ENCODE peak calls at places on chromosomes 11 and 22, in ten cellular contexts. D, Z, F, S, C, N, Y, T, K and H are unnamed samples.

GRCh38 chr22:19816372-19817119 is 38.1 kb downstream of the GNB1L start:
- DNase-seq in D (no peak), Z (no peak), F (no peak), S (no peak), C (no peak), N (no peak), Y (no peak), T (no peak), K (no peak), H (no peak)

GRCh38 chr11:83409891-83410290 is 123.7 kb upstream of the CCDC90B start:
- DNase-seq in D (no peak), Z (no peak), F (no peak), S (no peak), C (no peak), N (no peak), Y (no peak), T (no peak), K (no peak), H (no peak)

GRCh38 chr11:89181111-89181510 is 3.4 kb downstream of the TYR start:
- DNase-seq in D (no peak), Z (no peak), F (no peak), S (no peak), C (no peak), N (no peak), Y (no peak), T (no peak), K (no peak), H (no peak)

GRCh38 chr11:130771708-130772107 is 144.6 kb downstream of the SNX19 start:
- DNase-seq in D (no peak), Z (no peak), F (no peak), S (no peak), C (no peak), N (no peak), Y (no peak), T (no peak), K (no peak), H (no peak)

GRCh38 chr11:446886-447285 is 3.2 kb upstream of the PTDSS2 start:
- DNase-seq in D (no peak), Z (no peak), F (no peak), S (no peak), C (no peak), N (no peak), Y (no peak), T (no peak), K (no peak), H (no peak)

GRCh38 chr11:114085965-114086364 is 26.5 kb downstream of the ZBTB16 start:
- DNase-seq in D (no peak), Z (no peak), F (no peak), S (no peak), C (no peak), N (no peak), Y (no peak), T (no peak), K (no peak), H (no peak)

GRCh38 chr11:99015634-99016454 is 4.9 kb upstream of the CNTN5 start:
- DNase-seq in D (no peak), Z (peak; percentile 39), F (peak; percentile 24), S (peak; percentile 21), C (no peak), N (no peak), Y (peak; percentile 29), T (no peak), K (no peak), H (peak; percentile 19)

GRCh38 chr11:35232961-35233360 is 94.0 kb downstream of the CD44 start:
- DNase-seq in D (no peak), Z (no peak), F (no peak), S (no peak), C (no peak), N (no peak), Y (no peak), T (no peak), K (no peak), H (no peak)

GRCh38 chr11:99020324-99021225 is at the start of gene CNTN5:
- DNase-seq in D (no peak), Z (no peak), F (no peak), S (no peak), C (no peak), N (no peak), Y (peak; percentile 3), T (no peak), K (no peak), H (peak; percentile 35)

GRCh38 chr22:40684728-40685127 is 5.4 kb downstream of the MCHR1 start:
- DNase-seq in D (no peak), Z (no peak), F (no peak), S (no peak), C (no peak), N (no peak), Y (no peak), T (no peak), K (no peak), H (no peak)

GRCh38 chr11:85810521-85810870 is 445 bp downstream of the SYTL2 start:
- DNase-seq in D (no peak), Z (no peak), F (no peak), S (no peak), C (no peak), N (no peak), Y (no peak), T (no peak), K (no peak), H (no peak)

GRCh38 chr11:33701831-33702230 is 1.2 kb upstream of the C11orf91 start:
- DNase-seq in D (no peak), Z (no peak), F (peak; percentile 76), S (no peak), C (no peak), N (no peak), Y (no peak), T (no peak), K (no peak), H (peak; percentile 87)

GRCh38 chr11:13876423-13876822 is 86.1 kb upstream of the SPON1 start:
- DNase-seq in D (no peak), Z (no peak), F (no peak), S (no peak), C (no peak), N (no peak), Y (no peak), T (no peak), K (no peak), H (no peak)

GRCh38 chr11:64331569-64332371 is 8.2 kb upstream of the CCDC88B start:
- DNase-seq in D (peak; percentile 23), Z (peak; percentile 37), F (peak; percentile 76), S (peak; percentile 35), C (peak; percentile 49), N (no peak), Y (peak; percentile 37), T (peak; percentile 58), K (peak; percentile 38), H (peak; percentile 84)

GRCh38 chr11:123434262-123434661 is 4.2 kb downstream of the GRAMD1B start:
- DNase-seq in D (no peak), Z (peak; percentile 47), F (peak; percentile 5), S (no peak), C (peak; percentile 11), N (no peak), Y (no peak), T (no peak), K (no peak), H (no peak)

GRCh38 chr11:73376803-73377629 is 817 bp downstream of the RELT start:
- DNase-seq in D (peak; percentile 31), Z (no peak), F (peak; percentile 74), S (peak; percentile 66), C (peak; percentile 48), N (peak; percentile 83), Y (no peak), T (no peak), K (peak; percentile 41), H (peak; percentile 66)

GRCh38 chr11:32428665-32429293 is 6.6 kb downstream of the WT1 start:
- DNase-seq in D (no peak), Z (no peak), F (no peak), S (no peak), C (no peak), N (no peak), Y (no peak), T (no peak), K (no peak), H (no peak)

GRCh38 chr22:40411506-40411861 is 41.1 kb downstream of the SGSM3 start:
- DNase-seq in D (no peak), Z (no peak), F (no peak), S (no peak), C (no peak), N (no peak), Y (no peak), T (no peak), K (no peak), H (no peak)

GRCh38 chr11:34028407-34028804 is 23.1 kb upstream of the CAPRIN1 start:
- DNase-seq in D (no peak), Z (no peak), F (no peak), S (no peak), C (no peak), N (no peak), Y (no peak), T (no peak), K (no peak), H (no peak)

GRCh38 chr22:44211946-44212930 is 31.5 kb downstream of the PARVG start:
- DNase-seq in D (no peak), Z (no peak), F (no peak), S (no peak), C (no peak), N (no peak), Y (no peak), T (no peak), K (no peak), H (no peak)

GRCh38 chr11:34308821-34309585 is 48.8 kb downstream of the ABTB2 start:
- DNase-seq in D (no peak), Z (no peak), F (peak; percentile 58), S (no peak), C (no peak), N (peak; percentile 49), Y (peak; percentile 35), T (no peak), K (no peak), H (no peak)

GRCh38 chr22:30568137-30568805 is 6.2 kb downstream of the GAL3ST1 start:
- DNase-seq in D (no peak), Z (no peak), F (no peak), S (no peak), C (no peak), N (no peak), Y (no peak), T (no peak), K (no peak), H (no peak)

GRCh38 chr22:38866399-38867123 is 5.5 kb downstream of the CBX6 start:
- DNase-seq in D (no peak), Z (no peak), F (no peak), S (no peak), C (no peak), N (no peak), Y (no peak), T (no peak), K (no peak), H (no peak)

GRCh38 chr11:85590848-85591483 is 36.2 kb downstream of the DLG2 start:
- DNase-seq in D (no peak), Z (peak; percentile 69), F (peak; percentile 33), S (no peak), C (no peak), N (no peak), Y (peak; percentile 36), T (no peak), K (no peak), H (peak; percentile 2)

GRCh38 chr11:12079726-12080556 is 30.4 kb upstream of the MICAL2 start:
- DNase-seq in D (no peak), Z (no peak), F (peak; percentile 99), S (no peak), C (no peak), N (no peak), Y (peak; percentile 96), T (no peak), K (no peak), H (peak; percentile 94)

GRCh38 chr11:70569996-70570692 is 171.8 kb downstream of the CTTN start:
- DNase-seq in D (no peak), Z (no peak), F (no peak), S (no peak), C (no peak), N (no peak), Y (no peak), T (no peak), K (no peak), H (no peak)